ENCODE peak calls at places on chromosome 2, in eight cellular contexts. T is IMR-90; U is HFF-Myc; G is AG10803; W is stimulated activated CD4-positive, alpha-beta T cell treated with anti-CD3 and anti-CD28 coated beads, Interleukin-12 subunit alpha, Interleukin-12 subunit beta, amount 100 ng/mL, for 4 hours; D is astrocyte of the cerebellum; H is AG20443; L is GM04503. R is an unnamed sample.

GRCh38 chr2:71575966-71576365 is 122.6 kb downstream of the DYSF start:
- DNase-seq in T (no peak), U (no peak), G (no peak), W (no peak), D (no peak), H (no peak), L (no peak), R (no peak)

GRCh38 chr2:42913280-42913878 is 121.0 kb upstream of the HAAO start:
- DNase-seq in T (peak; percentile 35), U (no peak), G (no peak), W (no peak), D (no peak), H (no peak), L (no peak), R (no peak)

GRCh38 chr2:120237491-120237902 is 14.3 kb upstream of the TMEM185B start:
- DNase-seq in T (peak; percentile 80), U (peak; percentile 39), G (peak; percentile 63), W (no peak), D (peak; percentile 51), H (peak; percentile 90), L (peak; percentile 59), R (peak; percentile 89)

GRCh38 chr2:26691881-26692813 is at the start of gene KCNK3:
- DNase-seq in T (peak; percentile 25), U (no peak), G (peak; percentile 21), W (peak; percentile 47), D (no peak), H (peak; percentile 90), L (no peak), R (peak; percentile 77)

GRCh38 chr2:74198461-74199274 is at the start of gene MTHFD2:
- DNase-seq in T (peak; percentile 97), U (no peak), G (peak; percentile 96), W (peak; percentile 90), D (peak; percentile 86), H (peak; percentile 95), L (peak; percentile 73), R (peak; percentile 97)

GRCh38 chr2:225399509-225399908 is at the start of gene NYAP2:
- DNase-seq in T (no peak), U (no peak), G (no peak), W (no peak), D (no peak), H (no peak), L (no peak), R (no peak)

GRCh38 chr2:209771474-209772292 is at the start of gene UNC80:
- DNase-seq in T (peak; percentile 36), U (no peak), G (peak; percentile 28), W (peak; percentile 1), D (peak; percentile 46), H (peak; percentile 93), L (no peak), R (peak; percentile 79)

GRCh38 chr2:141199711-141200110 is 931.1 kb downstream of the LRP1B start:
- DNase-seq in T (no peak), U (no peak), G (no peak), W (no peak), D (no peak), H (no peak), L (no peak), R (no peak)

GRCh38 chr2:171226471-171226870 is 65.8 kb upstream of the TLK1 start:
- DNase-seq in T (no peak), U (no peak), G (no peak), W (no peak), D (no peak), H (no peak), L (no peak), R (no peak)

R was measured in GM23248.